ENCODE peak calls at places on chromosomes 1 and 21, in nine cellular contexts. One of them, this sample, is unnamed.
A peak's percentile ranks its signal among the peaks of the same experiment; 100 is the strongest.

GRCh38 chr1:230125633-230126528 is 58.8 kb downstream of the GALNT2 start:
- DNase-seq in heart right ventricle: no peak
- DNase-seq in colonic mucosa: no peak
- DNase-seq in tibial nerve: no peak
- DNase-seq in MM.1S: no peak
- DNase-seq in HCT116: no peak
- DNase-seq in OCI-LY7: no peak
- DNase-seq in A549: peak; percentile 33
- DNase-seq in thoracic aorta: no peak
- DNase-seq in this sample: no peak

GRCh38 chr1:30414086-30414850 is 309.1 kb downstream of the MATN1 start:
- DNase-seq in heart right ventricle: no peak
- DNase-seq in colonic mucosa: no peak
- DNase-seq in tibial nerve: peak; percentile 2
- DNase-seq in MM.1S: no peak
- DNase-seq in HCT116: no peak
- DNase-seq in OCI-LY7: no peak
- DNase-seq in A549: no peak
- DNase-seq in thoracic aorta: no peak
- DNase-seq in this sample: no peak

GRCh38 chr1:242691603-242691945 is 167.1 kb upstream of the PLD5 start:
- DNase-seq in heart right ventricle: no peak
- DNase-seq in colonic mucosa: no peak
- DNase-seq in tibial nerve: no peak
- DNase-seq in MM.1S: peak; percentile 18
- DNase-seq in HCT116: no peak
- DNase-seq in OCI-LY7: no peak
- DNase-seq in A549: no peak
- DNase-seq in thoracic aorta: no peak
- DNase-seq in this sample: no peak

GRCh38 chr1:247352175-247352574 is 20.5 kb upstream of the ZNF496 start:
- DNase-seq in heart right ventricle: no peak
- DNase-seq in colonic mucosa: no peak
- DNase-seq in tibial nerve: no peak
- DNase-seq in MM.1S: no peak
- DNase-seq in HCT116: no peak
- DNase-seq in OCI-LY7: no peak
- DNase-seq in A549: no peak
- DNase-seq in thoracic aorta: no peak
- DNase-seq in this sample: no peak

GRCh38 chr1:79105499-79105898 is 99.0 kb upstream of the ADGRL4 start:
- DNase-seq in heart right ventricle: no peak
- DNase-seq in colonic mucosa: no peak
- DNase-seq in tibial nerve: no peak
- DNase-seq in MM.1S: no peak
- DNase-seq in HCT116: no peak
- DNase-seq in OCI-LY7: no peak
- DNase-seq in A549: no peak
- DNase-seq in thoracic aorta: no peak
- DNase-seq in this sample: no peak

GRCh38 chr1:15617874-15618684 is 821 bp downstream of the DDI2 start:
- DNase-seq in heart right ventricle: peak; percentile 32
- DNase-seq in colonic mucosa: peak; percentile 57
- DNase-seq in tibial nerve: peak; percentile 10
- DNase-seq in MM.1S: peak; percentile 54
- DNase-seq in HCT116: no peak
- DNase-seq in OCI-LY7: peak; percentile 64
- DNase-seq in A549: no peak
- DNase-seq in thoracic aorta: peak; percentile 14
- DNase-seq in this sample: peak; percentile 57

GRCh38 chr1:19877821-19878636 is 4.2 kb upstream of the OTUD3 start:
- DNase-seq in heart right ventricle: no peak
- DNase-seq in colonic mucosa: peak; percentile 52
- DNase-seq in tibial nerve: no peak
- DNase-seq in MM.1S: no peak
- DNase-seq in HCT116: no peak
- DNase-seq in OCI-LY7: no peak
- DNase-seq in A549: no peak
- DNase-seq in thoracic aorta: no peak
- DNase-seq in this sample: no peak

GRCh38 chr1:209319549-209319948 is 264.0 kb upstream of the CAMK1G start:
- DNase-seq in heart right ventricle: no peak
- DNase-seq in colonic mucosa: no peak
- DNase-seq in tibial nerve: no peak
- DNase-seq in MM.1S: no peak
- DNase-seq in HCT116: no peak
- DNase-seq in OCI-LY7: no peak
- DNase-seq in A549: no peak
- DNase-seq in thoracic aorta: no peak
- DNase-seq in this sample: no peak

GRCh38 chr1:59556802-59557548 is 257.8 kb upstream of the HOOK1 start:
- DNase-seq in heart right ventricle: no peak
- DNase-seq in colonic mucosa: peak; percentile 51
- DNase-seq in tibial nerve: no peak
- DNase-seq in MM.1S: no peak
- DNase-seq in HCT116: peak; percentile 68
- DNase-seq in OCI-LY7: no peak
- DNase-seq in A549: no peak
- DNase-seq in thoracic aorta: no peak
- DNase-seq in this sample: no peak

GRCh38 chr21:26884436-26884835 is 39.2 kb upstream of the ADAMTS1 start:
- DNase-seq in heart right ventricle: no peak
- DNase-seq in colonic mucosa: no peak
- DNase-seq in tibial nerve: no peak
- DNase-seq in MM.1S: no peak
- DNase-seq in HCT116: no peak
- DNase-seq in OCI-LY7: no peak
- DNase-seq in A549: no peak
- DNase-seq in thoracic aorta: no peak
- DNase-seq in this sample: no peak
- H3K9me3 ChIP-seq in heart right ventricle: no peaks in the 10 kb centered on the region
- H3K9me3 ChIP-seq in colonic mucosa: no peaks in the 10 kb centered on the region
- H3K9me3 ChIP-seq in tibial nerve: no peaks in the 10 kb centered on the region
- H3K9me3 ChIP-seq in MM.1S: no peaks in the 10 kb centered on the region
- H3K9me3 ChIP-seq in HCT116: peaks cover 26% of the 10 kb centered on the region
- H3K9me3 ChIP-seq in OCI-LY7: no peaks in the 10 kb centered on the region
- H3K9me3 ChIP-seq in A549: no peaks in the 10 kb centered on the region
- H3K9me3 ChIP-seq in thoracic aorta: no peaks in the 10 kb centered on the region
- H3K9me3 ChIP-seq in this sample: no peaks in the 10 kb centered on the region

DNA sequence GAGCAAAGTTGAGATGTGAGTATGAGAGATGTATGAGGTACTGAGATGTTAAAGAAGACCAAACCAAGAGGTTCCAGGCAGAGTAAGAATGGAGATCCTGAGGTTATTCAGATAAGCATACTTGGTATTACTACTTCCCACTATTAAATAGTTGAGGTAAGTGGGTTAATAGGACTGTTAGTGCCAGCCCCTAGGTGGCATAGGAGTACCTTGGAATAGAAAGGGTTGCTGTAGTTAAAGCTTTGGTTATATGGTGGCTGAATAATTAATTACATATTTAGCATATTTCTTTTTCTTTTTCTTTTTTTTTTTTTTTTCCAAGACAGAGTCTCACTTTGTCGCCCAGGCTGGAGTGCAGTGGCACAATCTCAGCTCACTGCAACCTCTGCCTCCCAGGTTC is 397.9 kb upstream of the TMPRSS15 start:
- DNase-seq in heart right ventricle: no peak
- DNase-seq in colonic mucosa: no peak
- DNase-seq in tibial nerve: no peak
- DNase-seq in MM.1S: peak; percentile 54
- DNase-seq in HCT116: no peak
- DNase-seq in OCI-LY7: no peak
- DNase-seq in A549: peak; percentile 0
- DNase-seq in thoracic aorta: no peak
- DNase-seq in this sample: no peak
- TF ChIP-seq CTCF in heart right ventricle: no peak
- TF ChIP-seq CTCF in colonic mucosa: no peak
- TF ChIP-seq CTCF in tibial nerve: no peak
- TF ChIP-seq CTCF in MM.1S: peak; percentile 35
- TF ChIP-seq CTCF in HCT116: no peak
- TF ChIP-seq CTCF in OCI-LY7: peak; percentile 18
- TF ChIP-seq CTCF in A549: no peak
- TF ChIP-seq CTCF in thoracic aorta: no peak
- TF ChIP-seq CTCF in this sample: no peak

GRCh38 chr1:6301526-6301925 is 40.6 kb upstream of the GPR153 start:
- DNase-seq in heart right ventricle: no peak
- DNase-seq in colonic mucosa: no peak
- DNase-seq in tibial nerve: no peak
- DNase-seq in MM.1S: no peak
- DNase-seq in HCT116: no peak
- DNase-seq in OCI-LY7: no peak
- DNase-seq in A549: no peak
- DNase-seq in thoracic aorta: no peak
- DNase-seq in this sample: no peak
- H3K9me3 ChIP-seq in heart right ventricle: no peaks in the 10 kb centered on the region
- H3K9me3 ChIP-seq in colonic mucosa: no peaks in the 10 kb centered on the region
- H3K9me3 ChIP-seq in tibial nerve: no peaks in the 10 kb centered on the region
- H3K9me3 ChIP-seq in MM.1S: no peaks in the 10 kb centered on the region
- H3K9me3 ChIP-seq in HCT116: no peaks in the 10 kb centered on the region
- H3K9me3 ChIP-seq in OCI-LY7: no peaks in the 10 kb centered on the region
- H3K9me3 ChIP-seq in A549: no peaks in the 10 kb centered on the region
- H3K9me3 ChIP-seq in thoracic aorta: no peaks in the 10 kb centered on the region
- H3K9me3 ChIP-seq in this sample: no peaks in the 10 kb centered on the region

GRCh38 chr1:117793396-117793795 is 136.0 kb downstream of the GDAP2 start:
- DNase-seq in heart right ventricle: no peak
- DNase-seq in colonic mucosa: no peak
- DNase-seq in tibial nerve: no peak
- DNase-seq in MM.1S: no peak
- DNase-seq in HCT116: no peak
- DNase-seq in OCI-LY7: no peak
- DNase-seq in A549: no peak
- DNase-seq in thoracic aorta: no peak
- DNase-seq in this sample: no peak

GRCh38 chr1:117796226-117796625 is 133.2 kb downstream of the GDAP2 start:
- DNase-seq in heart right ventricle: no peak
- DNase-seq in colonic mucosa: no peak
- DNase-seq in tibial nerve: no peak
- DNase-seq in MM.1S: no peak
- DNase-seq in HCT116: no peak
- DNase-seq in OCI-LY7: no peak
- DNase-seq in A549: no peak
- DNase-seq in thoracic aorta: no peak
- DNase-seq in this sample: no peak

GRCh38 chr1:117795792-117796191 is 133.6 kb downstream of the GDAP2 start:
- DNase-seq in heart right ventricle: no peak
- DNase-seq in colonic mucosa: no peak
- DNase-seq in tibial nerve: no peak
- DNase-seq in MM.1S: no peak
- DNase-seq in HCT116: no peak
- DNase-seq in OCI-LY7: no peak
- DNase-seq in A549: no peak
- DNase-seq in thoracic aorta: no peak
- DNase-seq in this sample: no peak

GRCh38 chr1:117794073-117794472 is 135.3 kb downstream of the GDAP2 start:
- DNase-seq in heart right ventricle: peak; percentile 43
- DNase-seq in colonic mucosa: no peak
- DNase-seq in tibial nerve: no peak
- DNase-seq in MM.1S: no peak
- DNase-seq in HCT116: no peak
- DNase-seq in OCI-LY7: no peak
- DNase-seq in A549: no peak
- DNase-seq in thoracic aorta: no peak
- DNase-seq in this sample: no peak

GRCh38 chr1:117795190-117795589 is 134.2 kb downstream of the GDAP2 start:
- DNase-seq in heart right ventricle: peak; percentile 23
- DNase-seq in colonic mucosa: no peak
- DNase-seq in tibial nerve: no peak
- DNase-seq in MM.1S: no peak
- DNase-seq in HCT116: no peak
- DNase-seq in OCI-LY7: no peak
- DNase-seq in A549: no peak
- DNase-seq in thoracic aorta: no peak
- DNase-seq in this sample: no peak
- TF ChIP-seq CTCF in heart right ventricle: no peak
- TF ChIP-seq CTCF in colonic mucosa: no peak
- TF ChIP-seq CTCF in tibial nerve: no peak
- TF ChIP-seq CTCF in MM.1S: no peak
- TF ChIP-seq CTCF in HCT116: no peak
- TF ChIP-seq CTCF in OCI-LY7: no peak
- TF ChIP-seq CTCF in A549: no peak
- TF ChIP-seq CTCF in thoracic aorta: no peak
- TF ChIP-seq CTCF in this sample: no peak

GRCh38 chr1:193335797-193336428 is 149.5 kb upstream of the B3GALT2 start:
- DNase-seq in heart right ventricle: no peak
- DNase-seq in colonic mucosa: no peak
- DNase-seq in tibial nerve: no peak
- DNase-seq in MM.1S: no peak
- DNase-seq in HCT116: no peak
- DNase-seq in OCI-LY7: no peak
- DNase-seq in A549: no peak
- DNase-seq in thoracic aorta: no peak
- DNase-seq in this sample: no peak

GRCh38 chr1:193338194-193338593 is 151.8 kb upstream of the B3GALT2 start:
- DNase-seq in heart right ventricle: no peak
- DNase-seq in colonic mucosa: no peak
- DNase-seq in tibial nerve: no peak
- DNase-seq in MM.1S: peak; percentile 27
- DNase-seq in HCT116: no peak
- DNase-seq in OCI-LY7: no peak
- DNase-seq in A549: no peak
- DNase-seq in thoracic aorta: no peak
- DNase-seq in this sample: no peak

GRCh38 chr1:193333166-193333565 is 146.8 kb upstream of the B3GALT2 start:
- DNase-seq in heart right ventricle: no peak
- DNase-seq in colonic mucosa: no peak
- DNase-seq in tibial nerve: no peak
- DNase-seq in MM.1S: no peak
- DNase-seq in HCT116: no peak
- DNase-seq in OCI-LY7: no peak
- DNase-seq in A549: no peak
- DNase-seq in thoracic aorta: no peak
- DNase-seq in this sample: no peak
- H3K9me3 ChIP-seq in heart right ventricle: peaks cover 50% of the 10 kb centered on the region
- H3K9me3 ChIP-seq in colonic mucosa: no peaks in the 10 kb centered on the region
- H3K9me3 ChIP-seq in tibial nerve: no peaks in the 10 kb centered on the region
- H3K9me3 ChIP-seq in MM.1S: no peaks in the 10 kb centered on the region
- H3K9me3 ChIP-seq in HCT116: peaks cover 8% of the 10 kb centered on the region
- H3K9me3 ChIP-seq in OCI-LY7: peaks cover 8% of the 10 kb centered on the region
- H3K9me3 ChIP-seq in A549: peaks cover 23% of the 10 kb centered on the region
- H3K9me3 ChIP-seq in thoracic aorta: peaks cover 10% of the 10 kb centered on the region
- H3K9me3 ChIP-seq in this sample: no peaks in the 10 kb centered on the region

DNA sequence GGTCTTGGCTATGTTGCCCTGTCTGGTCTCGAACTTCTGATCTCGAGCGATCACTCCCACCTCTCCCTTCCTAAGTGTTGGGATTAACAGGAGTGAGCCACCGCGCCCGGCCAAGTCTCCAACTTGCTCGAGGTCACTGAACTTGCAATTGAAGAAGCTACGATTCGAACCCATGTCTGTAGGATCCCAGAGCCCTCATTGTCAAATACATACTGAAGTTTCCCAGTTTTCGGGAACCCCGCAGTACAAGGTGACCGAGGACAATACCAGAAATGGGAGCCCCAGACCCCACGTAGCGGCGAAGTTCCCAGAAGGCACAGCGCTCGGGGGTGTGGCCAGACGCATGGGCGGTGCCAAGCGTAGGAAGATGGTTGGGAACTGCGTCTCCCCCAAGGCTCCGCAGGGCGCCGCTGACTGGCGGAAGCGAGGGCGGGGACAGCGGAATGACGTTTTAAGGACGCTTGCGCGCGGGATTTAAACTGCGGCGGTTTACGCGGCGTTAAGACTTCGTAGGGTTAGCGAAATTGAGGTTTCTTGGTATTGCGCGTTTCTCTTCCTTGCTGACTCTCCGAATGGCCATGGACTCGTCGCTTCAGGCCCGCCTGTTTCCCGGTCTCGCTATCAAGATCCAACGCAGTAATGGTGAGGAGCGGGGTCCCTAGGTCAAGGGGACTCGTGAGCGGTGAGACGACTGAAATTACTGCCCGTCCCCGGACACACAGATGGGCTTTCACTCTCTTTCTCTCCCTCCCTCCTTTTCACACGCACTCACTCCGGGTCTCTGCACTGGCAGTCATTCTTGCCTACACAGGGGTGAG is at the start of gene KIF2C:
- DNase-seq in heart right ventricle: peak; percentile 97
- DNase-seq in colonic mucosa: peak; percentile 98
- DNase-seq in tibial nerve: peak; percentile 95
- DNase-seq in MM.1S: peak; percentile 98
- DNase-seq in HCT116: peak; percentile 96
- DNase-seq in OCI-LY7: peak; percentile 98
- DNase-seq in A549: peak; percentile 96
- DNase-seq in thoracic aorta: peak; percentile 89
- DNase-seq in this sample: peak; percentile 99
- TF ChIP-seq CTCF in heart right ventricle: no peak
- TF ChIP-seq CTCF in colonic mucosa: no peak
- TF ChIP-seq CTCF in tibial nerve: no peak
- TF ChIP-seq CTCF in MM.1S: no peak
- TF ChIP-seq CTCF in HCT116: no peak
- TF ChIP-seq CTCF in OCI-LY7: no peak
- TF ChIP-seq CTCF in A549: no peak
- TF ChIP-seq CTCF in thoracic aorta: no peak
- TF ChIP-seq CTCF in this sample: peak; percentile 20

This sample was measured in left lung.